ENCODE peak calls at places on chromosomes 13 and 19, in four cellular contexts. R is PC-3, O is fibroblast of lung, Q is mammary epithelial cell. K is an unnamed sample. For H3K4me1, the result is how much of the 10 kb centered on the place peaks cover.

GRCh38 chr19:34513767-34514166 is 32.2 kb downstream of the WTIP start:
- DNase-seq in R (no peak), O (no peak), Q (no peak), K (no peak)

GRCh38 chr19:43699506-43700367 is 16.1 kb upstream of the IRGC start:
- DNase-seq in R (no peak), Q (no peak), O (peak), K (no peak)

GRCh38 chr19:36097036-36097435 is 13.9 kb upstream of the OVOL3 start:
- DNase-seq in R (no peak), Q (no peak), O (no peak), K (no peak)

GRCh38 chr19:15200575-15201364 is at the start of gene NOTCH3:
- DNase-seq in Q (no peak), R (peak), O (no peak), K (no peak)

GRCh38 chr19:6577410-6578125 is 13.4 kb downstream of the CD70 start:
- DNase-seq in Q (peak), O (no peak), R (no peak), K (peak)

GRCh38 chr19:1905863-1906375 is 720 bp downstream of the ADAT3 start:
- DNase-seq in R (no peak), O (no peak), Q (no peak), K (no peak)

GRCh38 chr13:32538234-32538620 is 368 bp downstream of the N4BP2L2 start:
- DNase-seq in O (peak), R (no peak), Q (peak), K (no peak)

GRCh38 chr19:5572556-5573286 is 5.0 kb upstream of the TINCR start:
- DNase-seq in Q (no peak), R (peak), O (no peak), K (no peak)

GRCh38 chr19:39188960-39189359 is 7.8 kb upstream of the NCCRP1 start:
- DNase-seq in O (no peak), Q (no peak), R (no peak), K (no peak)

GRCh38 chr13:99063952-99064351 is 86.1 kb upstream of the DOCK9 start:
- DNase-seq in Q (no peak), R (no peak), O (no peak), K (no peak)

GRCh38 chr13:97112451-97113152 is 109.5 kb upstream of the MBNL2 start:
- DNase-seq in O (peak), Q (no peak), R (no peak), K (no peak)

GRCh38 chr13:103066991-103067390 is 774 bp upstream of the SLC10A2 start:
- DNase-seq in Q (no peak), O (no peak), R (no peak), K (no peak)

GRCh38 chr19:33350538-33351309 is 22.8 kb upstream of the CEBPG start:
- DNase-seq in O (peak), Q (peak), R (peak), K (no peak)

GRCh38 chr13:45851171-45851889 is at the start of gene SIAH3:
- DNase-seq in Q (peak), O (peak), R (no peak), K (no peak)

GRCh38 chr19:28920269-28921066 is 292.5 kb downstream of the UQCRFS1 start:
- DNase-seq in R (no peak), O (no peak), Q (no peak), K (no peak)

GRCh38 chr19:48290923-48291700 is 21.2 kb downstream of the ZNF114 start:
- DNase-seq in R (peak), O (peak), Q (peak), K (peak)

GRCh38 chr13:26011208-26011573 is 40.6 kb downstream of the SHISA2 start:
- DNase-seq in O (no peak), Q (no peak), R (no peak), K (no peak)

GRCh38 chr13:26015276-26015934 is 36.4 kb downstream of the SHISA2 start:
- DNase-seq in Q (no peak), O (no peak), R (no peak), K (no peak)

GRCh38 chr13:26010487-26011207 is 41.2 kb downstream of the SHISA2 start:
- DNase-seq in R (no peak), Q (no peak), O (no peak), K (no peak)

GRCh38 chr13:26007774-26008173 is 44.0 kb downstream of the SHISA2 start:
- DNase-seq in Q (no peak), O (no peak), R (peak), K (no peak)

DNA sequence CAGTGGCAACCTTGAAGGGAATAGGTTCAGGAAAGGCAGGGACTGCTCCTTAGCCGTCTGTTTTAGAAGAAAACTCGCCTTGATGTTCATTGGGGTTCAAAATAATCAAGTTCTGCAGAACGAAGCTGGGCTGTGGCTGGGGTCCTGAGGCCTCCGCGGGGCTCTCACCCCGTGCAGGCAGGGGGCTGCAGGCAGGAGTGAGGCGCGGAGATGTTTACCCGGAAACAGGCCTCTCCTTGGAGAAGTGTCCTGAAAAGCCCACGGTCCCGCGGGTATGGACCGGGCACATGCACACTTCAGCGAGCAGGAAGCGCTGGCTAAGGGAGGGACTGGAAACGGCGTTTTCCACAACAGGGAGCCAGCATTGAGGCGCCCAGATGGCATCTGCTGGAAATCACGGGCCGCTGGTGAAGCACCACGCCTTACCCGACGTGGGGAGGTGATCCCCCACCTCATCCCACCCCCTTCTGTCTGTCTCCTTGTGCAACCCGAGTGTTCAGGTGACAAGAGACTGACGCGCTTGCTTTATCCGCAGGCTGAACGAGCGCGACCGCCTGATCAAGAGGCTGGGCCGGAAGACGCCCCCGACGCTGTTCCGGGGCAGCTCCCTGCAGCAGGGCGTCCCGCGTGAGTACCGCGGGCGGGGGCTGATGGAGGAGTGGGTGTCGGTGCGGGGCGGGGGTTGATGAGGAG is 39.7 kb downstream of the SHISA2 start:
- DNase-seq in Q (no peak), R (no peak), O (peak), K (no peak)
- H2AFZ ChIP-seq in Q (no peak), R (no peak), O (peak), K (no peak)

DNA sequence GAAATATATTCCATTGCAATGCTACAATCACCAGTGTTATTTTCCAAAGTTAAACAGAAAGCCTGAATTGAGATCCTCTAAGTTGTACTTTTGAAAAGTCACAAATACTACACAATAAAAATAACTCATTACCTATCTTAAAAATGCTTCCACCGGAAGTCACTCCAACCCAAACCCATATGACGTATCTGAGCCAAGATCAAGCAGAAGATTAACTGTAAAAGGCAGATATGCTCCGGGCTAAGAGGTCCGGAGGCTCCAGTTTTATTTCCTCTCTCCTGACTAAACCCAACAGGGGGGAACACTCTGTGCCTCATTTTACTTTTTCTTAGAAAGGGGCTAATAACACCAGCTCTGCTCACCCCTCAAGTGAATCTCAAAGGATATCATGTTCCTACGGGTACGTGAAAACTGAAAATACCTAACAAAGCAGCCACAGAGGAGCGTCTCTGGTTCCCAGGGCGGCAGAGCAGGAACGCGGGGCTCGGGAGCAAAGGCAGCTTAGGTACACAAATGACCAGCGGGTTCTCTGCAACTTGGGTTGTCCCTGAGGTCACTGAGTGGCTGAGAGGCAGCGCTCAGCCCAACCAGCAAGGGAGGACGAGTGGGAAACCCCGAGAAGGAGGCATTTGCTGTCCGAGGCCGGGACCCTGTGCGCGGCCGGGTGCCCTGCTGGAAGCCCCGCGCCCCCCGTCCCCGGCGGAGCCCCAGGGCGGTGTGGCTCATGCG is 752 bp downstream of the RAB20 start:
- DNase-seq in R (peak), O (no peak), Q (peak), K (no peak)
- H3K4me1 ChIP-seq in R (under half), O (under half), Q (under half), K (under half)

GRCh38 chr19:57947419-57948134 is at the start of gene ZNF256:
- DNase-seq in R (peak), Q (peak), O (peak), K (peak)

GRCh38 chr19:57946316-57946715 is 1.2 kb downstream of the ZNF256 start:
- DNase-seq in R (no peak), O (no peak), Q (no peak), K (no peak)

GRCh38 chr19:57949296-57949695 is 1.8 kb upstream of the ZNF256 start:
- DNase-seq in O (no peak), Q (no peak), R (no peak), K (no peak)

GRCh38 chr19:57949702-57950101 is 2.2 kb upstream of the ZNF256 start:
- DNase-seq in R (no peak), Q (no peak), O (no peak), K (no peak)

GRCh38 chr19:57947088-57947418 is 453 bp downstream of the ZNF256 start:
- DNase-seq in O (no peak), R (no peak), Q (peak), K (no peak)
- H2AFZ ChIP-seq in O (peak), R (peak), Q (peak), K (peak)

DNA sequence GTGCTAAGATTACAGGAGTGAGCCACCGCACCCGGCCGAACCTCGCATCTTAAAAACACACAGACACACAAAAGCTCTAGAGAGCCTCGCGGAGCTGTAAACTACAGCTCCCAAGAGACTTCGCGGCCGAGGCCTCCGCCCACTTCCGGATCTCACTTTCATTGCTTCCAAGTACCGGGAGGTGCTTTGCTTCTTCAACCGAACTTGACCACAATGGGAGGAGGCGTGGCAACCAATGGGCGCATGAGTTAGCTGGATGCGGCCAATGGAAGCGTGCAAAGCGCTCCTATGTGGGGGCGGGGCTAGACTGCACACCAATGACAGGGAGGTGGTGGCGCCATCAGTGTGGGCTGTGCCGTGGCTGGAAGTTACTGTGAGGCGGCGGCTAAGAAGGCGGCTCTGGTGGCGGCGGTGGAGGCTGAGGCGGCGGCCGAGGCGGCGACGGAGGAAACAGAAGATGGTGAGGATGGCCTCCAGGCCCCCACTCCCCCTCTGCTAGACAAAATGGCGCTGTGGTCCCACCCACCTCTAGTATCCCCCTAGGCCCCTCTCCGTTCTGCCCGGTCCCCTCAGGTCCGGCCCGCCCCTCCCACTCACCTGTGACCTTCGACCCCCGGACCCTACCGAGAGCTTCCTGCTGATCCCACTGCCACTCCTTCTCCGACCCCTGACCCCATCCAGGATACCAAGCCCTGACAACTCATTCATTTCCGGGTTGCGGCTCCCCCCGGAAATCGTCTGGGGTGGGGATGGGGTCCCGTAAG is at the start of gene DDA1:
- DNase-seq in R (peak), Q (peak), O (peak), K (peak)
- H3K4me1 ChIP-seq in R (under half), Q (under half), O (under half), K (under half)

GRCh38 chr19:31715249-31715944 is 366.2 kb upstream of the TSHZ3 start:
- DNase-seq in O (peak), R (no peak), Q (no peak), K (no peak)
- H2AFZ ChIP-seq in O (peak), R (no peak), Q (no peak), K (no peak)

GRCh38 chr19:14003279-14004051 is 2.7 kb downstream of the RFX1 start:
- DNase-seq in O (no peak), R (no peak), Q (no peak), K (peak)
- H3K4me1 ChIP-seq in O (under half), R (under half), Q (under half), K (half or more)

GRCh38 chr19:51247972-51248371 is 2.9 kb upstream of the SIGLECL1 start:
- DNase-seq in R (no peak), O (no peak), Q (no peak), K (no peak)

GRCh38 chr19:51253088-51253806 is 2.4 kb downstream of the SIGLECL1 start:
- DNase-seq in Q (no peak), O (no peak), R (no peak), K (no peak)

GRCh38 chr19:51246153-51246552 is 4.7 kb upstream of the SIGLECL1 start:
- DNase-seq in Q (peak), R (peak), O (no peak), K (no peak)

GRCh38 chr19:51251453-51251790 is 542 bp downstream of the SIGLECL1 start:
- DNase-seq in R (no peak), O (no peak), Q (no peak), K (no peak)

GRCh38 chr19:51250786-51251452 is at the start of gene SIGLECL1:
- DNase-seq in O (no peak), R (no peak), Q (no peak), K (no peak)
- H2AFZ ChIP-seq in O (no peak), R (no peak), Q (no peak), K (no peak)

GRCh38 chr13:61414136-61414535 is 1.5 kb downstream of the PCDH20 start:
- DNase-seq in O (no peak), R (no peak), Q (no peak), K (no peak)
- H3K4me1 ChIP-seq in O (under half), R (under half), Q (under half), K (under half)

DNA sequence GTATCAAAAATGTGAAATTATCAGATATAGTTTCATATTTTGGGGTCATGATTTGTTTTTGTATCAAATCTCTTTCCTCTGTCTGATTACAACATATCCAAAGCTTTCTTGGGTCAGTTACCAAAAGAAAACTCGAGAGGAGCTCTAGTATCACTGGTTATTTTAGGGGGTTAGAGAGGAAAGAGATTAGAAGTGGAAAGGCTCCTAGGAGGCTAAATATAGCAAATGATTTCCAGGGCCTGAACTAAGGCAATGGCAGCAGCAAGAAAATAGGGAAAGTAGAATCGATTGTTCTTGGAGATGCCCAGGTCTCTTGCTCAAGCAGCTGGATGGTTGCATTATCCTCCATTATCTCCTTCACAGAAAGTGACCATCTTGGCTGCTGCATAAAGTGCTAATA is 72.9 kb downstream of the NHLRC3 start:
- DNase-seq in O (no peak), Q (no peak), R (no peak), K (no peak)
- H2AFZ ChIP-seq in O (no peak), Q (no peak), R (no peak), K (no peak)

K was measured in OCI-LY7.